ENCODE peak calls at places on chromosomes 12 and 14, in ten cellular contexts. G, C, U, J, K, P, O, D, S and X are unnamed samples.

GRCh38 chr12:75953312-75953906 is 78.2 kb downstream of the PHLDA1 start:
- DNase-seq in G (no peak), C (no peak), U (no peak), J (no peak), K (no peak), P (no peak), O (no peak), D (no peak), S (no peak), X (no peak)

GRCh38 chr12:48446372-48446771 is 26.0 kb upstream of the ANP32D start:
- DNase-seq in G (no peak), C (no peak), U (no peak), J (no peak), K (peak; percentile 19), P (no peak), O (no peak), D (no peak), S (peak; percentile 66), X (no peak)

GRCh38 chr12:61916856-61917255 is 343.3 kb upstream of the USP15 start:
- DNase-seq in G (no peak), C (no peak), U (no peak), J (no peak), K (no peak), P (no peak), O (no peak), D (no peak), S (no peak), X (no peak)

GRCh38 chr12:5088586-5089264 is 45.0 kb downstream of the KCNA5 start:
- DNase-seq in G (no peak), C (peak; percentile 78), U (peak; percentile 18), J (no peak), K (no peak), P (no peak), O (peak; percentile 57), D (peak; percentile 75), S (no peak), X (no peak)

GRCh38 chr14:22008098-22008412 is 334.4 kb upstream of the OR4E1 start:
- DNase-seq in G (no peak), C (no peak), U (no peak), J (no peak), K (no peak), P (peak; percentile 43), O (no peak), D (no peak), S (no peak), X (no peak)

GRCh38 chr12:13559318-13559978 is 362.9 kb downstream of the EMP1 start:
- DNase-seq in G (no peak), C (no peak), U (no peak), J (no peak), K (no peak), P (no peak), O (no peak), D (no peak), S (no peak), X (no peak)

GRCh38 chr12:91965781-91966180 is 179.9 kb downstream of the BTG1 start:
- DNase-seq in G (no peak), C (no peak), U (no peak), J (no peak), K (no peak), P (no peak), O (no peak), D (no peak), S (peak; percentile 3), X (no peak)

GRCh38 chr12:89542912-89543592 is 17.2 kb upstream of the POC1B start:
- DNase-seq in G (peak; percentile 51), C (peak; percentile 52), U (peak; percentile 31), J (peak; percentile 52), K (peak; percentile 74), P (peak; percentile 64), O (no peak), D (peak; percentile 62), S (peak; percentile 94), X (peak; percentile 49)

GRCh38 chr14:92360666-92361370 is 37.9 kb downstream of the SLC24A4 start:
- DNase-seq in G (no peak), C (no peak), U (no peak), J (no peak), K (no peak), P (no peak), O (no peak), D (no peak), S (no peak), X (no peak)

GRCh38 chr14:20622816-20623291 is 18.6 kb downstream of the OR6S1 start:
- DNase-seq in G (no peak), C (no peak), U (no peak), J (no peak), K (no peak), P (no peak), O (peak; percentile 63), D (no peak), S (no peak), X (no peak)

GRCh38 chr12:85923767-85924331 is 49.8 kb downstream of the NTS start:
- DNase-seq in G (no peak), C (no peak), U (no peak), J (no peak), K (no peak), P (no peak), O (no peak), D (no peak), S (peak; percentile 14), X (no peak)

GRCh38 chr14:68232643-68233055 is 413.1 kb downstream of the RAD51B start:
- DNase-seq in G (no peak), C (peak; percentile 98), U (no peak), J (peak; percentile 44), K (peak; percentile 86), P (no peak), O (no peak), D (peak; percentile 68), S (no peak), X (no peak)

GRCh38 chr14:91413547-91414474 is 3.8 kb downstream of the CCDC88C start:
- DNase-seq in G (no peak), C (no peak), U (no peak), J (no peak), K (no peak), P (peak; percentile 87), O (no peak), D (no peak), S (no peak), X (peak; percentile 42)

GRCh38 chr14:77485901-77486678 is 12.5 kb downstream of the ISM2 start:
- DNase-seq in G (no peak), C (peak; percentile 20), U (no peak), J (no peak), K (no peak), P (no peak), O (no peak), D (no peak), S (no peak), X (no peak)
- H3K9me3 ChIP-seq in G (no peaks in the 10 kb centered on the region), C (no peaks in the 10 kb centered on the region), U (no peaks in the 10 kb centered on the region), J (no peaks in the 10 kb centered on the region), K (no peaks in the 10 kb centered on the region), P (no peaks in the 10 kb centered on the region), O (no peaks in the 10 kb centered on the region), D (no peaks in the 10 kb centered on the region), S (no peaks in the 10 kb centered on the region), X (no peaks in the 10 kb centered on the region)

DNA sequence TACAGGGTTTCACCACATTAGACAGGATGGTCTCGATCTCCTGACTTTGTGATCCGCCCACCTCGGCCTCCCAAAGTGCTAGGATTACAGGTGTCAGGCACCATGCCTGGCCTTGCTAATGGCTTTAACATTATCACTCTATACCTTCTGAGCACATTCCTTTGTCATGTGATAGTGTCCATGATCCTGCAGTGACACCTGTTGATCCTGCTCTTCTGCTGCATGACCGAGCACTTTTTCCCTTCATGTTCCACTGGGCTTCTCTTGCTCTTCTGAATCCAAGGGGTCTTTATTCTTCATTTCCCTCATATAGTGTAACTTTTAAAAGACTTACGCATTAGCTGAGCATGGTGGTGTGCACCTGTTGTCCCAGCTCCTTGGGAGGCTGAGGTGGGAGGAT is 11.6 kb downstream of the ZNF268 start:
- DNase-seq in G (no peak), C (no peak), U (no peak), J (no peak), K (no peak), P (no peak), O (no peak), D (no peak), S (no peak), X (no peak)
- H3K9me3 ChIP-seq in G (peaks cover 51% of the 10 kb centered on the region), C (peaks cover 70% of the 10 kb centered on the region), U (peaks cover 82% of the 10 kb centered on the region), J (peaks cover 33% of the 10 kb centered on the region), K (peaks cover 95% of the 10 kb centered on the region), P (peaks cover 19% of the 10 kb centered on the region), O (peaks cover 67% of the 10 kb centered on the region), D (peaks cover 40% of the 10 kb centered on the region), S (peaks cover 32% of the 10 kb centered on the region), X (peaks cover 52% of the 10 kb centered on the region)

GRCh38 chr14:105848570-105848969 is 322.2 kb downstream of the TMEM121 start:
- DNase-seq in G (no peak), C (no peak), U (no peak), J (no peak), K (no peak), P (no peak), O (no peak), D (no peak), S (no peak), X (no peak)

GRCh38 chr14:105851716-105852377 is 325.5 kb downstream of the TMEM121 start:
- DNase-seq in G (no peak), C (no peak), U (no peak), J (no peak), K (no peak), P (no peak), O (no peak), D (peak; percentile 37), S (no peak), X (no peak)

GRCh38 chr14:105850853-105851581 is 324.6 kb downstream of the TMEM121 start:
- DNase-seq in G (no peak), C (no peak), U (no peak), J (no peak), K (peak; percentile 1), P (no peak), O (peak; percentile 62), D (no peak), S (no peak), X (no peak)

GRCh38 chr14:105852378-105853088 is 326.1 kb downstream of the TMEM121 start:
- DNase-seq in G (no peak), C (no peak), U (no peak), J (no peak), K (peak; percentile 1), P (no peak), O (peak; percentile 66), D (no peak), S (no peak), X (peak; percentile 6)

GRCh38 chr14:105849933-105850626 is 323.7 kb downstream of the TMEM121 start:
- DNase-seq in G (no peak), C (no peak), U (no peak), J (no peak), K (no peak), P (no peak), O (no peak), D (no peak), S (no peak), X (no peak)
- H3K9me3 ChIP-seq in G (no peaks in the 10 kb centered on the region), C (peaks cover 83% of the 10 kb centered on the region), U (no peaks in the 10 kb centered on the region), J (no peaks in the 10 kb centered on the region), K (no peaks in the 10 kb centered on the region), P (no peaks in the 10 kb centered on the region), O (no peaks in the 10 kb centered on the region), D (no peaks in the 10 kb centered on the region), S (peaks cover 2% of the 10 kb centered on the region), X (no peaks in the 10 kb centered on the region)

DNA sequence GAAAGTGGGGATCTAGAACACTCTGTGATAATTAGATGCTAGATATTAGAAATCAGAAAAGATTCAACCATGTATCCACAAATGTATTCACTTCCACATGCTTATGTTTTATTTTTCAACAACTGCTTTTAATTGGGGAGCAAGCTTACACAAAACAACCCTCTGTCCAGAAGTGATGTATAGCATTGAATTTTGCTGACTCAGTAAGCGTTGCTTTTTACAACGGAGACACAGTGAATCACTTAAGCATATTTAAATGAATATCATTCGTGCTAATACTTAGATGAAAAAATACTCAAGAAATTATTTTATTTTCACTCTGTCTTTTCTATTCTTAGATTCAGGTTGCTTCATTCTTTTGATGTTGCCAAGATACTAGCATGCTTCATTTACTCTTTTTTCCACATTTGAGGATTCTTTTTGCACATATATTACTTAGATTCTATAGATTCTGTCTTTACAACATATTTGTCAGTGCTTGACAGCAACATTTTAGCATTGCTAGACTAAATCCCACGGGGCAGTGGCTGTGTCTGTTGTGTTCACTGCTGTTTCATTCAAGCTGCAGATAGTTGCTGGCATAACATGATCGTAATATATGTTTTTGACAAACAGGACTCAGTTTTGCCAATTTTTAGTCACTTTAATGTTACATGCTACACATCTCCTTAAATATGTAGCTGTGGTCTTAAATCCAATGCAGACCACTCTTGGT is 1714.4 kb upstream of the SEL1L start:
- DNase-seq in G (no peak), C (no peak), U (no peak), J (no peak), K (no peak), P (no peak), O (no peak), D (no peak), S (no peak), X (no peak)
- H3K9me3 ChIP-seq in G (no peaks in the 10 kb centered on the region), C (peaks cover 3% of the 10 kb centered on the region), U (no peaks in the 10 kb centered on the region), J (no peaks in the 10 kb centered on the region), K (peaks cover 9% of the 10 kb centered on the region), P (no peaks in the 10 kb centered on the region), O (no peaks in the 10 kb centered on the region), D (peaks cover 2% of the 10 kb centered on the region), S (no peaks in the 10 kb centered on the region), X (no peaks in the 10 kb centered on the region)